ENCODE peak calls at places on chromosomes 16 and 17, in nine cellular contexts. W is BJ; E is hepatic stellate cell; V is dorsolateral prefrontal cortex; Q is AG20443; C is ELR; U is CD8-positive, alpha-beta T cell; O is NCI-H1092 treated with DMSO at 0.1 percent for 48 hours; P is T-helper 1 cell. A is an unnamed sample.

GRCh38 chr16:67428146-67428731 is 2.7 kb upstream of the HSD11B2 start:
- DNase-seq in W (no peak), E (peak), V (peak), Q (peak), C (peak), U (peak), O (peak), P (peak), A (peak)

GRCh38 chr17:67244621-67245072 is 349 bp downstream of the HELZ start:
- DNase-seq in W (no peak), E (no peak), V (peak), Q (no peak), C (no peak), U (no peak), O (no peak), P (no peak), A (no peak)

GRCh38 chr16:29927523-29927905 is 1.5 kb upstream of the KCTD13 start:
- DNase-seq in W (no peak), E (no peak), V (no peak), Q (peak), C (no peak), U (no peak), O (no peak), P (no peak), A (no peak)

GRCh38 chr16:88871349-88871702 is 4.9 kb upstream of the PABPN1L start:
- DNase-seq in W (no peak), E (no peak), V (no peak), Q (no peak), C (no peak), U (no peak), O (no peak), P (no peak), A (no peak)

GRCh38 chr17:17900615-17901520 is 64.1 kb upstream of the SREBF1 start:
- DNase-seq in W (peak), E (peak), V (no peak), Q (peak), C (peak), U (no peak), O (peak), P (no peak), A (no peak)

GRCh38 chr17:34306466-34306865 is 12.8 kb upstream of the CCL8 start:
- DNase-seq in W (no peak), E (peak), V (no peak), Q (peak), C (peak), U (no peak), O (no peak), P (no peak), A (no peak)

GRCh38 chr17:43212641-43213490 is 1.2 kb downstream of the TMEM106A start:
- DNase-seq in W (no peak), E (no peak), V (no peak), Q (no peak), C (peak), U (no peak), O (no peak), P (no peak), A (no peak)

GRCh38 chr16:22008215-22009142 is 568 bp downstream of the MOSMO start:
- DNase-seq in W (no peak), E (peak), V (peak), Q (peak), C (peak), U (no peak), O (peak), P (no peak), A (no peak)

GRCh38 chr16:67720236-67720635 is 1.1 kb upstream of the GFOD2 start:
- DNase-seq in W (no peak), E (no peak), V (no peak), Q (no peak), C (no peak), U (no peak), O (no peak), P (no peak), A (no peak)

GRCh38 chr17:596287-596686 is 118.4 kb downstream of the VPS53 start:
- DNase-seq in W (no peak), E (peak), V (no peak), Q (no peak), C (peak), U (no peak), O (no peak), P (no peak), A (no peak)

GRCh38 chr17:47975189-47975814 is 4.4 kb downstream of the CDK5RAP3 start:
- DNase-seq in W (no peak), E (no peak), V (no peak), Q (no peak), C (no peak), U (no peak), O (no peak), P (no peak), A (no peak)

GRCh38 chr16:48299471-48299870 is 52.1 kb upstream of the ABCC11 start:
- DNase-seq in W (no peak), E (no peak), V (no peak), Q (no peak), C (no peak), U (no peak), O (no peak), P (no peak), A (no peak)

GRCh38 chr16:1772908-1773702 is at the start of gene MRPS34:
- DNase-seq in W (no peak), E (peak), V (peak), Q (peak), C (peak), U (peak), O (peak), P (peak), A (peak)

A was measured in NCI-H1436.